ENCODE peak calls at places on chromosomes 4 and X, in five cellular contexts. E is astrocyte, V is endothelial cell of umbilical vein, G is fibroblast of lung, M is neural progenitor cell. P is an unnamed sample.
A peak's percentile ranks its signal among the peaks of the same experiment; 100 is the strongest.

GRCh38 chr4:8722556-8722955 is 130.0 kb downstream of the CPZ start:
- DNase-seq in E (no peak), V (no peak), G (no peak), M (no peak), P (no peak)

GRCh38 chrX:115941388-115941787 is 229.2 kb upstream of the AGTR2 start:
- DNase-seq in E (no peak), V (no peak), G (no peak), M (no peak), P (no peak)

GRCh38 chr4:146338512-146338911 is 124.2 kb downstream of the REELD1 start:
- DNase-seq in E (no peak), V (no peak), G (no peak), M (peak; percentile 5), P (no peak)

GRCh38 chrX:77014655-77015377 is 432.4 kb upstream of the FGF16 start:
- DNase-seq in E (no peak), V (no peak), G (peak; percentile 1), M (peak; percentile 92), P (no peak)

GRCh38 chr4:71237626-71238025 is 101.2 kb upstream of the SLC4A4 start:
- DNase-seq in E (no peak), V (no peak), G (no peak), M (no peak), P (no peak)

GRCh38 chrX:85569691-85570090 is 190.2 kb upstream of the POF1B start:
- DNase-seq in E (no peak), V (no peak), G (no peak), M (no peak), P (no peak)

GRCh38 chr4:158936238-158936637 is 166.6 kb upstream of the RAPGEF2 start:
- DNase-seq in E (no peak), V (no peak), G (no peak), M (no peak), P (no peak)

GRCh38 chrX:63855896-63856295 is 70.9 kb upstream of the ARHGEF9 start:
- DNase-seq in E (peak; percentile 8), V (no peak), G (peak; percentile 32), M (no peak), P (peak; percentile 37)

GRCh38 chrX:140733766-140734342 is 24.3 kb downstream of the LINC00632 start:
- DNase-seq in E (peak; percentile 13), V (peak; percentile 11), G (peak; percentile 29), M (peak; percentile 54), P (peak; percentile 25)

GRCh38 chr4:174358823-174359222 is 75.1 kb downstream of the CEP44 start:
- DNase-seq in E (peak; percentile 77), V (no peak), G (peak; percentile 81), M (no peak), P (peak; percentile 88)

GRCh38 chrX:17547658-17548057 is 172.7 kb downstream of the NHS start:
- DNase-seq in E (peak; percentile 90), V (peak; percentile 90), G (peak; percentile 93), M (no peak), P (peak; percentile 99)

GRCh38 chrX:106612403-106612789 is 618 bp downstream of the RADX start:
- DNase-seq in E (peak; percentile 6), V (no peak), G (peak; percentile 12), M (peak; percentile 5), P (peak; percentile 26)

GRCh38 chr4:19399001-19399400 is 852.7 kb upstream of the SLIT2 start:
- DNase-seq in E (peak; percentile 23), V (no peak), G (peak; percentile 45), M (no peak), P (no peak)

GRCh38 chrX:13515181-13515930 is 54.0 kb upstream of the EGFL6 start:
- DNase-seq in E (no peak), V (no peak), G (no peak), M (no peak), P (no peak)

GRCh38 chrX:136354201-136354600 is 53.4 kb downstream of the ADGRG4 start:
- DNase-seq in E (no peak), V (no peak), G (no peak), M (no peak), P (peak; percentile 69)

GRCh38 chrX:153564047-153564606 is 34.8 kb downstream of the CCNQ start:
- DNase-seq in E (no peak), V (no peak), G (no peak), M (no peak), P (no peak)

GRCh38 chr4:145497199-145498149 is 15.8 kb downstream of the SMAD1 start:
- DNase-seq in E (no peak), V (no peak), G (no peak), M (no peak), P (no peak)

GRCh38 chr4:122992111-122992510 is 69.7 kb upstream of the NUDT6 start:
- DNase-seq in E (peak; percentile 9), V (peak; percentile 85), G (peak; percentile 27), M (no peak), P (peak; percentile 55)

GRCh38 chrX:71291381-71291780 is 7.9 kb downstream of the NONO start:
- DNase-seq in E (peak; percentile 27), V (no peak), G (peak; percentile 39), M (no peak), P (no peak)

GRCh38 chr4:143089847-143090246 is 94.9 kb upstream of the USP38 start:
- DNase-seq in E (no peak), V (no peak), G (no peak), M (no peak), P (no peak)

GRCh38 chr4:79213702-79214101 is 112.2 kb downstream of the NAA11 start:
- DNase-seq in E (no peak), V (no peak), G (no peak), M (no peak), P (no peak)

GRCh38 chr4:67558493-67558892 is at the start of gene STAP1:
- DNase-seq in E (no peak), V (no peak), G (no peak), M (no peak), P (no peak)

GRCh38 chr4:53508446-53508845 is 82.8 kb downstream of the LNX1 start:
- DNase-seq in E (peak; percentile 86), V (no peak), G (peak; percentile 87), M (no peak), P (peak; percentile 30)

GRCh38 chr4:8549352-8549931 is 30.8 kb upstream of the GPR78 start:
- DNase-seq in E (no peak), V (no peak), G (no peak), M (no peak), P (no peak)

GRCh38 chr4:151994429-151994828 is 233.6 kb upstream of the GATB start:
- DNase-seq in E (no peak), V (no peak), G (no peak), M (no peak), P (no peak)

GRCh38 chr4:4302416-4302815 is 12.4 kb downstream of the ZBTB49 start:
- DNase-seq in E (no peak), V (no peak), G (no peak), M (no peak), P (peak; percentile 23)

GRCh38 chr4:170198742-170199141 is 109.0 kb upstream of the AADAT start:
- DNase-seq in E (no peak), V (no peak), G (no peak), M (no peak), P (no peak)

GRCh38 chr4:170202721-170203120 is 113.0 kb upstream of the AADAT start:
- DNase-seq in E (no peak), V (no peak), G (no peak), M (no peak), P (no peak)
- H2AFZ ChIP-seq in E (no peak overlapping the region), V (no peak overlapping the region), G (no peak overlapping the region), M (no peak overlapping the region), P (no peak overlapping the region)

DNA sequence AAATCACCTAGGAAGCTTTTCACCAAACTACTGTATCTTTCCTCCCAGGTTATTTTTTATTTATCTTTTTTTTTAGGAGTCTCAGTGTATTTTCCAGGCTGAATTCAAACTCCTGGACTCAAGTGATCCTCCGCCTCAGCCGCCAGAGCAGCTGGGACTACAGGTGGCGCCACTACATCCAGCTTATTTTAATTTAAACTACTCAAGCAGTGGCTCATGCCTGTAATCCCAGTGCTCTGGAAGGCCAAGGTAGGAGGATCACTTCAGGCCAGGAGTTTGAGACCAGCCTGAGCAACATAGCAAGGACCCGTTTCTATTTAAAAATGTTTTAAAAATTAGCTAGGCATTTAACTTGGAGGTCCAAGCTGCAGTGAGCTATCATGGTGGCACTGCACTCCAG is 37.8 kb downstream of the LEF1 start:
- DNase-seq in E (no peak), V (no peak), G (no peak), M (no peak), P (no peak)
- H3K4me1 ChIP-seq in E (no peaks in the 10 kb centered on the region), V (no peaks in the 10 kb centered on the region), G (no peaks in the 10 kb centered on the region), M (peaks cover 18% of the 10 kb centered on the region), P (peaks cover 7% of the 10 kb centered on the region)

DNA sequence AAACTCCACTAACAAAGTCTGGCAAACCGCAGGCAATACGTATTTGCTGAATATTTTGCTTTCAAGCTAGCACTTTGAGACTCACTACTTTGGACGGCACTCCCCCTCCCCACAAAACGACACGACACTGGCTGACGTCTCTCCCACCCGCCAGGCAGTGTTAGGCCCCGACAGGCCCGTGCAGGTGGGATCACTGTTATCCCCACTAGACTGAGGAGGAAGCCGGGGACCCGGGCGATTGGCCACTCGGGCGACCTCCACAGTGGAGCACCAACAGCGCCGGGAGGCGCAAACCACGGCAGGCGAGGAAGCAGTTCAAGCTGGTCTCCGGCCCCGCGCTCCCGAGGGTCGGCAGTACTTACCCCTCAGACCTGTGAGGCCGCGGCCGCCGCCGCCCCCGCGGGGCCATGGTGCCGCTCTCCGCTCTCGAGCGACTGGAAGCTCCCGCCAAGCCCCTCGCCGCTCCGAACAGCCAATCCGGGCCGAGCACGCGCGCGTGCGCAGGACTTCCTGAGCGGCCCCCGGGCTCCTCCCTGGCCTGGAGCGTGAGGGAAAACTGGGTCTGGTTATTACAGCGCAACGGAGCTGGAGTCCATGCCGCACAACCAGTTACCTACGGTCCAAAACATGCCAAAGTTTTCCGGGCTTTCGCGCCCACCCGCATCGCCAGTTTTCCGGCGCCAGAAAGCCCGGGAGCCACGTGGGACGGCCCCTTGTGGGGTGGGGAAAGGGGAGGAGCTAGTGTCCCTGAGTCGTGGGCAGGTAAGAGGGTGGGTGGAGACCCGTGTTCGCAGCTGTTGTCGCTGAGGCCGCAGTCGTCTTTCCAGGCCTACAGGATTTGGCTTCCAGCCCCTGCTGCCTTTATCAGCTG is at the start of gene CENPU:
- DNase-seq in E (peak; percentile 98), V (peak; percentile 99), G (peak; percentile 99), M (peak; percentile 98), P (peak; percentile 98)
- H2AFZ ChIP-seq in E (peak within 1 kb of the TSS; percentile 94), V (peak within 1 kb of the TSS; percentile 81), G (peak within 1 kb of the TSS; percentile 98), M (peak within 1 kb of the TSS; percentile 46), P (peak within 1 kb of the TSS; percentile 84)

GRCh38 chr4:40223343-40223742 is 26.5 kb downstream of the RHOH start:
- DNase-seq in E (no peak), V (no peak), G (no peak), M (no peak), P (no peak)

GRCh38 chr4:40228497-40229365 is 31.9 kb downstream of the RHOH start:
- DNase-seq in E (no peak), V (no peak), G (no peak), M (peak; percentile 36), P (no peak)

GRCh38 chr4:40225497-40225896 is 28.7 kb downstream of the RHOH start:
- DNase-seq in E (no peak), V (no peak), G (no peak), M (no peak), P (no peak)

GRCh38 chr4:40231464-40231863 is 34.6 kb downstream of the RHOH start:
- DNase-seq in E (no peak), V (no peak), G (no peak), M (no peak), P (no peak)

DNA sequence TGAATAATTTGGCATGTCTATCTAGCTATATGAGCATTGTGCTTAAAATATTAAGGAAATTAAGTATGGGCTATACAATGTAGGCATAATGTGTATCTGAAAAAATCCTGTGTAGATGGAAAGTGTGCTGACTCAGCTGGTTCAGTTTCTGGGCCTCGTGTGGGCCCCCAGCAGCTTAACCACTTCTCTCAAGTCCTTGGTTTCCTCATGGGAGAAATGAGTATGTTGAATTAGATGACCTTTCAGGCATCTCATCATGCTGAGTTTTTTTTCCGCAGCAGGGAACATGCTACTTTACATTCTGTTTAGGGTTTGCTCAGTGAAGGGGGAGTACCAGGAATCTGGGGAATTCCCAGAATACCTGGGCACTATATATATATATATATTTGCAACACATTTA is 30.5 kb downstream of the RHOH start:
- DNase-seq in E (no peak), V (no peak), G (no peak), M (no peak), P (no peak)
- H3K4me1 ChIP-seq in E (no peaks in the 10 kb centered on the region), V (no peaks in the 10 kb centered on the region), G (no peaks in the 10 kb centered on the region), M (peaks cover 6% of the 10 kb centered on the region), P (no peaks in the 10 kb centered on the region)